ENCODE peak calls at places on chromosome X, in nine cellular contexts. One of them, this sample, is unnamed.

GRCh38 chrX:38803609-38804480 is 2.6 kb downstream of the MID1IP1 start:
- DNase-seq in ascending aorta: peak; percentile 90
- DNase-seq in GM20000: peak; percentile 83
- DNase-seq in thoracic aorta: peak; percentile 31
- DNase-seq in CD8-positive, alpha-beta T cell: peak; percentile 42
- DNase-seq in HL-60: peak; percentile 78
- DNase-seq in AG09309: no peak
- DNase-seq in K562: peak; percentile 79
- DNase-seq in Calu3: peak; percentile 93
- DNase-seq in this sample: peak; percentile 77

GRCh38 chrX:37686348-37686736 is 751 bp downstream of the XK start:
- DNase-seq in HL-60: no peak
- DNase-seq in K562: no peak
- DNase-seq in Calu3: no peak
- DNase-seq in AG09309: no peak
- DNase-seq in thoracic aorta: no peak
- DNase-seq in ascending aorta: no peak
- DNase-seq in CD8-positive, alpha-beta T cell: no peak
- DNase-seq in GM20000: no peak
- DNase-seq in this sample: no peak

GRCh38 chrX:7272301-7272700 is 124.3 kb upstream of the PUDP start:
- DNase-seq in AG09309: no peak
- DNase-seq in thoracic aorta: no peak
- DNase-seq in K562: no peak
- DNase-seq in HL-60: peak; percentile 14
- DNase-seq in GM20000: no peak
- DNase-seq in ascending aorta: no peak
- DNase-seq in Calu3: no peak
- DNase-seq in CD8-positive, alpha-beta T cell: no peak
- DNase-seq in this sample: no peak

GRCh38 chrX:129642641-129643040 is 12.1 kb downstream of the APLN start:
- DNase-seq in AG09309: no peak
- DNase-seq in Calu3: no peak
- DNase-seq in ascending aorta: no peak
- DNase-seq in thoracic aorta: no peak
- DNase-seq in GM20000: no peak
- DNase-seq in CD8-positive, alpha-beta T cell: no peak
- DNase-seq in K562: no peak
- DNase-seq in HL-60: no peak
- DNase-seq in this sample: no peak

GRCh38 chrX:115259238-115259875 is 25.5 kb upstream of the LRCH2 start:
- DNase-seq in ascending aorta: no peak
- DNase-seq in HL-60: no peak
- DNase-seq in K562: no peak
- DNase-seq in GM20000: no peak
- DNase-seq in AG09309: peak; percentile 41
- DNase-seq in CD8-positive, alpha-beta T cell: no peak
- DNase-seq in thoracic aorta: no peak
- DNase-seq in Calu3: no peak
- DNase-seq in this sample: no peak

GRCh38 chrX:71103110-71103983 is 3.2 kb downstream of the CXorf65 start:
- DNase-seq in Calu3: peak; percentile 8
- DNase-seq in AG09309: no peak
- DNase-seq in thoracic aorta: no peak
- DNase-seq in K562: peak; percentile 85
- DNase-seq in HL-60: no peak
- DNase-seq in ascending aorta: no peak
- DNase-seq in GM20000: peak; percentile 52
- DNase-seq in CD8-positive, alpha-beta T cell: peak; percentile 69
- DNase-seq in this sample: peak; percentile 60

GRCh38 chrX:18166068-18166467 is 54.6 kb downstream of the BEND2 start:
- DNase-seq in AG09309: no peak
- DNase-seq in Calu3: no peak
- DNase-seq in GM20000: no peak
- DNase-seq in K562: no peak
- DNase-seq in thoracic aorta: no peak
- DNase-seq in HL-60: no peak
- DNase-seq in CD8-positive, alpha-beta T cell: no peak
- DNase-seq in ascending aorta: no peak
- DNase-seq in this sample: no peak

GRCh38 chrX:884091-884490 is 253.5 kb downstream of the SHOX start:
- DNase-seq in GM20000: no peak
- DNase-seq in AG09309: no peak
- DNase-seq in Calu3: no peak
- DNase-seq in HL-60: no peak
- DNase-seq in CD8-positive, alpha-beta T cell: no peak
- DNase-seq in ascending aorta: no peak
- DNase-seq in thoracic aorta: no peak
- DNase-seq in K562: no peak
- DNase-seq in this sample: no peak

GRCh38 chrX:77014655-77015377 is 432.4 kb upstream of the FGF16 start:
- DNase-seq in ascending aorta: no peak
- DNase-seq in HL-60: no peak
- DNase-seq in CD8-positive, alpha-beta T cell: no peak
- DNase-seq in thoracic aorta: no peak
- DNase-seq in Calu3: no peak
- DNase-seq in GM20000: no peak
- DNase-seq in K562: no peak
- DNase-seq in AG09309: no peak
- DNase-seq in this sample: peak; percentile 57

GRCh38 chrX:134716620-134717012 is 58.3 kb upstream of the PLAC1 start:
- DNase-seq in K562: no peak
- DNase-seq in HL-60: no peak
- DNase-seq in ascending aorta: no peak
- DNase-seq in Calu3: no peak
- DNase-seq in GM20000: no peak
- DNase-seq in CD8-positive, alpha-beta T cell: no peak
- DNase-seq in thoracic aorta: no peak
- DNase-seq in AG09309: no peak
- DNase-seq in this sample: no peak

DNA sequence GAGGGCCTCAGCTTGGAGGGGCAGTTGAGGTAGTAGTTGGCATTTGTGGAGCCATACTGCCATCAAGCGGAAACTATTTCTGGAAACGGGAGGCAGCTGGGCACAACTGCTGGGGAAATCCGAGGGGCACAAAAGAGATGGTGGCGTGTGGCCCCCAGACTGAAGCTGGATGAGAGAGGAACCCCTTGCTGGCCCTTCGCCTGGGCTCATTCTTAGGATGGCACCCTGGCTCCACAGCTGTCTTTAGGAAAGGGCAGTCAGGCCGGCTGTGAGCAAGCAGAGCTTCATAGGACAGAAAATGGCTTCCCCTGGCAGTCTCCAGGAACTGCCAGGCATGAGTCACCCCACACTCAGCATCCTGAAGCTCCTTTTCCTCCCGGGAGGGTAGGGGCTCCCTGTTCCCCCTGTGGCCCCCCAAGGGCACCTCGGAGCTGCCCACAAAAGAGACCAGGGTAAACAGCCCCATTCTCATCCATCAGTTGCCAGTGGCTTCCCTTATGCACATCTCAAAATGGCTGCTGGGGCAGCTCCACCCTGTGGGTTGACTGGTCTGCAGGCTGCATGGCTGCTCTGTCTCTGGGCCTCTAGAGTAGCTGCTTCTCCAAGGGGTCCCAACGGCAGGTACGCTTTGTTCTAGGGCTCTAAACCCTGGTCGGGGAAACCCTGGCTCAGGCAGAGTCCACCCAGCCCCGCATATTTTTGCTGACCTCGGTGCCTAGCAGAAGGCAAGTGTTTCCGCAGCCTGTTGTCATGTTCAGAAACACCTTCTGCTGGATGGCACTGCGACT is 64.7 kb downstream of the NBDY start:
- DNase-seq in AG09309: no peak
- DNase-seq in GM20000: no peak
- DNase-seq in Calu3: no peak
- DNase-seq in K562: no peak
- DNase-seq in thoracic aorta: no peak
- DNase-seq in HL-60: no peak
- DNase-seq in ascending aorta: peak; percentile 61
- DNase-seq in CD8-positive, alpha-beta T cell: no peak
- DNase-seq in this sample: no peak
- TF ChIP-seq CTCF in AG09309: peak; percentile 6
- TF ChIP-seq CTCF in GM20000: no peak
- TF ChIP-seq CTCF in Calu3: no peak
- TF ChIP-seq CTCF in K562: no peak
- TF ChIP-seq CTCF in thoracic aorta: no peak
- TF ChIP-seq CTCF in HL-60: no peak
- TF ChIP-seq CTCF in ascending aorta: peak; percentile 22
- TF ChIP-seq CTCF in CD8-positive, alpha-beta T cell: no peak
- TF ChIP-seq CTCF in this sample: no peak

GRCh38 chrX:49761481-49761880 is 65.7 kb upstream of the PAGE1 start:
- DNase-seq in ascending aorta: no peak
- DNase-seq in Calu3: peak; percentile 6
- DNase-seq in HL-60: no peak
- DNase-seq in thoracic aorta: no peak
- DNase-seq in K562: peak; percentile 24
- DNase-seq in GM20000: peak; percentile 16
- DNase-seq in CD8-positive, alpha-beta T cell: no peak
- DNase-seq in AG09309: no peak
- DNase-seq in this sample: peak; percentile 7
- TF ChIP-seq CTCF in ascending aorta: peak; percentile 18
- TF ChIP-seq CTCF in Calu3: no peak
- TF ChIP-seq CTCF in HL-60: peak; percentile 20
- TF ChIP-seq CTCF in thoracic aorta: no peak
- TF ChIP-seq CTCF in K562: peak; percentile 56
- TF ChIP-seq CTCF in GM20000: peak; percentile 39
- TF ChIP-seq CTCF in CD8-positive, alpha-beta T cell: peak; percentile 25
- TF ChIP-seq CTCF in AG09309: peak; percentile 52
- TF ChIP-seq CTCF in this sample: peak; percentile 71

GRCh38 chrX:44183329-44183728 is 160.1 kb downstream of the EFHC2 start:
- DNase-seq in K562: no peak
- DNase-seq in HL-60: no peak
- DNase-seq in GM20000: no peak
- DNase-seq in ascending aorta: no peak
- DNase-seq in AG09309: no peak
- DNase-seq in Calu3: peak; percentile 21
- DNase-seq in CD8-positive, alpha-beta T cell: no peak
- DNase-seq in thoracic aorta: no peak
- DNase-seq in this sample: no peak
- TF ChIP-seq CTCF in K562: no peak
- TF ChIP-seq CTCF in HL-60: no peak
- TF ChIP-seq CTCF in GM20000: no peak
- TF ChIP-seq CTCF in ascending aorta: no peak
- TF ChIP-seq CTCF in AG09309: no peak
- TF ChIP-seq CTCF in Calu3: peak; percentile 14
- TF ChIP-seq CTCF in CD8-positive, alpha-beta T cell: no peak
- TF ChIP-seq CTCF in thoracic aorta: no peak
- TF ChIP-seq CTCF in this sample: no peak

GRCh38 chrX:30637874-30638793 is 15.1 kb upstream of the GK start:
- DNase-seq in AG09309: no peak
- DNase-seq in CD8-positive, alpha-beta T cell: no peak
- DNase-seq in thoracic aorta: no peak
- DNase-seq in GM20000: no peak
- DNase-seq in Calu3: no peak
- DNase-seq in HL-60: no peak
- DNase-seq in K562: no peak
- DNase-seq in ascending aorta: no peak
- DNase-seq in this sample: no peak

DNA sequence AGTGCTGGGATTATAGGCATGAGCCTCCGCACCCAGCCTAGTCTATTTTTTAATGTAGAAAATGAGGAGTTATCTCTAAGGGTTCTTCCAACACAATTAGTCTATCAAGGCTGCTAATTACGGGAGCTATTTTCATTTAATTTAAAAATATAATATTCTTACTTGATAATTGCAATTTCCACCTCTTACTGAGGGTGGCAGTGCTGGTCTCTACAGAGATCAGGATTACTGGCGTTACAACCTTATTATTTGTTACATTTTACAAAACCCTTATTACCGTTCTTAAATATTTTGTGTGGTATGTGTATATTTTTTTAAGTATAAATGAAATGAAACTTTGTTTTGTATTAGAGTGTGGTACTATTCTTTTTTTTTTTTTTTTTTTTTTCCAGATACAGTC is 17.6 kb upstream of the GK start:
- DNase-seq in HL-60: no peak
- DNase-seq in K562: peak; percentile 12
- DNase-seq in CD8-positive, alpha-beta T cell: no peak
- DNase-seq in AG09309: no peak
- DNase-seq in GM20000: no peak
- DNase-seq in ascending aorta: no peak
- DNase-seq in Calu3: peak; percentile 12
- DNase-seq in thoracic aorta: no peak
- DNase-seq in this sample: peak; percentile 18
- TF ChIP-seq CTCF in HL-60: no peak
- TF ChIP-seq CTCF in K562: no peak
- TF ChIP-seq CTCF in CD8-positive, alpha-beta T cell: peak; percentile 17
- TF ChIP-seq CTCF in AG09309: peak; percentile 39
- TF ChIP-seq CTCF in GM20000: no peak
- TF ChIP-seq CTCF in ascending aorta: no peak
- TF ChIP-seq CTCF in Calu3: no peak
- TF ChIP-seq CTCF in thoracic aorta: no peak
- TF ChIP-seq CTCF in this sample: peak; percentile 67

GRCh38 chrX:11408783-11409182 is 115.6 kb downstream of the AMELX start:
- DNase-seq in AG09309: no peak
- DNase-seq in ascending aorta: no peak
- DNase-seq in K562: no peak
- DNase-seq in thoracic aorta: no peak
- DNase-seq in CD8-positive, alpha-beta T cell: no peak
- DNase-seq in GM20000: no peak
- DNase-seq in HL-60: no peak
- DNase-seq in Calu3: no peak
- DNase-seq in this sample: no peak

GRCh38 chrX:11408111-11408405 is 114.8 kb downstream of the AMELX start:
- DNase-seq in HL-60: no peak
- DNase-seq in GM20000: no peak
- DNase-seq in CD8-positive, alpha-beta T cell: no peak
- DNase-seq in thoracic aorta: no peak
- DNase-seq in AG09309: no peak
- DNase-seq in Calu3: no peak
- DNase-seq in ascending aorta: no peak
- DNase-seq in K562: no peak
- DNase-seq in this sample: no peak

GRCh38 chrX:11406109-11406755 is 113.0 kb downstream of the AMELX start:
- DNase-seq in HL-60: no peak
- DNase-seq in CD8-positive, alpha-beta T cell: no peak
- DNase-seq in Calu3: no peak
- DNase-seq in GM20000: no peak
- DNase-seq in AG09309: no peak
- DNase-seq in ascending aorta: no peak
- DNase-seq in K562: no peak
- DNase-seq in thoracic aorta: no peak
- DNase-seq in this sample: no peak

GRCh38 chrX:11409957-11410356 is 116.7 kb downstream of the AMELX start:
- DNase-seq in Calu3: no peak
- DNase-seq in GM20000: no peak
- DNase-seq in HL-60: no peak
- DNase-seq in AG09309: no peak
- DNase-seq in CD8-positive, alpha-beta T cell: no peak
- DNase-seq in ascending aorta: no peak
- DNase-seq in thoracic aorta: no peak
- DNase-seq in K562: no peak
- DNase-seq in this sample: no peak

GRCh38 chrX:11407331-11408110 is 114.3 kb downstream of the AMELX start:
- DNase-seq in HL-60: no peak
- DNase-seq in Calu3: no peak
- DNase-seq in AG09309: peak; percentile 20
- DNase-seq in GM20000: no peak
- DNase-seq in ascending aorta: no peak
- DNase-seq in K562: no peak
- DNase-seq in thoracic aorta: no peak
- DNase-seq in CD8-positive, alpha-beta T cell: no peak
- DNase-seq in this sample: no peak
- TF ChIP-seq CTCF in HL-60: no peak
- TF ChIP-seq CTCF in Calu3: no peak
- TF ChIP-seq CTCF in AG09309: no peak
- TF ChIP-seq CTCF in GM20000: no peak
- TF ChIP-seq CTCF in ascending aorta: no peak
- TF ChIP-seq CTCF in K562: no peak
- TF ChIP-seq CTCF in thoracic aorta: no peak
- TF ChIP-seq CTCF in CD8-positive, alpha-beta T cell: no peak
- TF ChIP-seq CTCF in this sample: no peak